ENCODE peak calls at places on chromosomes 12 and 14, in four cellular contexts. S is adipocyte, A is activated T-cell treated with anti-CD3 and anti-CD28 coated beads for 1 hour, V is skeletal muscle cell. B is an unnamed sample.

GRCh38 chr12:14452865-14453264 is 87.4 kb downstream of the ATF7IP start:
- DNase-seq in S (no peak), A (no peak), V (no peak), B (no peak)

GRCh38 chr12:80988986-80989385 is 51.3 kb upstream of the LIN7A start:
- DNase-seq in S (no peak), A (no peak), V (no peak), B (no peak)

GRCh38 chr14:23364164-23364571 is 804 bp downstream of the EFS start:
- DNase-seq in S (peak), A (no peak), V (no peak), B (no peak)

GRCh38 chr12:52521175-52521574 is 981 bp upstream of the KRT5 start:
- DNase-seq in S (no peak), A (no peak), V (no peak), B (no peak)

GRCh38 chr14:100671906-100672305 is 54.8 kb upstream of the DLK1 start:
- DNase-seq in S (no peak), A (no peak), V (no peak), B (no peak)

GRCh38 chr12:47082963-47083621 is 3.3 kb upstream of the AMIGO2 start:
- DNase-seq in S (peak), A (no peak), V (peak), B (no peak)

GRCh38 chr14:96285667-96286066 is 29.7 kb downstream of the BDKRB1 start:
- DNase-seq in S (no peak), A (no peak), V (peak), B (no peak)

GRCh38 chr14:25049559-25050493 is at the start of gene STXBP6:
- DNase-seq in S (peak), A (no peak), V (no peak), B (peak)

GRCh38 chr14:76112889-76113611 is 38.7 kb upstream of the GPATCH2L start:
- DNase-seq in S (no peak), A (no peak), V (no peak), B (no peak)

GRCh38 chr14:91417134-91417982 is at the start of gene CCDC88C:
- DNase-seq in S (peak), A (peak), V (no peak), B (no peak)

GRCh38 chr12:115341442-115341841 is 657.5 kb upstream of the TBX3 start:
- DNase-seq in S (peak), A (no peak), V (peak), B (peak)

GRCh38 chr12:53725824-53726223 is 1.4 kb downstream of the CALCOCO1 start:
- DNase-seq in S (peak), A (no peak), V (no peak), B (no peak)

GRCh38 chr12:1724250-1724649 is 33.4 kb downstream of the ADIPOR2 start:
- DNase-seq in S (no peak), A (no peak), V (no peak), B (no peak)

GRCh38 chr12:6238875-6239274 is 38.7 kb downstream of the CD9 start:
- DNase-seq in S (no peak), A (no peak), V (no peak), B (no peak)